ENCODE peak calls at places on chromosome 6, in five cellular contexts. P is fibroblast of pulmonary artery, B is HCT116, M is WERI-Rb-1, Z is aorta. O is an unnamed sample.

GRCh38 chr6:150293423-150294280 is 75.2 kb upstream of the IYD start:
- DNase-seq in P (peak), B (peak), M (no peak), Z (no peak), O (peak)

GRCh38 chr6:90458353-90459224 is 128.3 kb downstream of the MAP3K7 start:
- DNase-seq in P (peak), B (no peak), M (no peak), Z (no peak), O (no peak)

GRCh38 chr6:31533455-31533841 is 4.7 kb downstream of the MCCD1 start:
- DNase-seq in P (no peak), B (no peak), M (no peak), Z (no peak), O (no peak)

GRCh38 chr6:37173573-37174195 is 3.7 kb downstream of the PIM1 start:
- DNase-seq in P (peak), B (no peak), M (no peak), Z (no peak), O (no peak)

GRCh38 chr6:74741608-74742007 is 464.2 kb downstream of the COL12A1 start:
- DNase-seq in P (no peak), B (no peak), M (no peak), Z (no peak), O (no peak)

GRCh38 chr6:116136933-116137340 is 11.0 kb upstream of the COL10A1 start:
- DNase-seq in P (no peak), B (no peak), M (no peak), Z (no peak), O (no peak)

GRCh38 chr6:43011207-43011606 is 2.5 kb downstream of the MEA1 start:
- DNase-seq in P (no peak), B (no peak), M (peak), Z (no peak), O (no peak)

GRCh38 chr6:71387179-71387578 is 98.6 kb downstream of the OGFRL1 start:
- DNase-seq in P (peak), B (no peak), M (no peak), Z (no peak), O (no peak)

GRCh38 chr6:150361876-150362275 is 6.9 kb upstream of the IYD start:
- DNase-seq in P (no peak), B (no peak), M (no peak), Z (no peak), O (no peak)

GRCh38 chr6:126054258-126054702 is 67.9 kb downstream of the TRMT11 start:
- DNase-seq in P (peak), B (no peak), M (no peak), Z (no peak), O (no peak)

GRCh38 chr6:149136913-149137286 is 180.6 kb upstream of the TAB2 start:
- DNase-seq in P (no peak), B (no peak), M (no peak), Z (no peak), O (no peak)

DNA sequence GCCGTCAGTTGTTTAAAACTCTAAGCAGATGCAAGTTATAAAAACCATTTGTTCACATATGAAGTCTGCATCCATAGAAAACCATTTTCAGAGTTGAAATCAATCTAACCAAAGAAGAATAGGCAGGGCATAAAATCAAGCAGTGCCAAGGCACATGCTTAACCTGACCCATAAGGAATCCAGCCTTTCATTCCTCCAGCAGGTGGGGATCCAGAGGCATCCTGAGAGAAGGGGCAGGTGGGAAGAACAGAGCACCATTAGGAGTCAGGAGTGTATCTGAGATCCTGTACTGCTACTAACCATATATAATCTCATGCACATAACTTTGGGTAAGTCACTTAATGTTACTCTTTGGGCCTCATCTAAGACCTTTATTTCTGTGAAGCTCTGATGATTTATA is 29.4 kb upstream of the FOXO3 start:
- DNase-seq in P (no peak), B (no peak), M (no peak), Z (no peak), O (no peak)
- H3K4me3 ChIP-seq in P (no peak), B (no peak), M (no peak), Z (no peak), O (no peak)

GRCh38 chr6:146827216-146827928 is 228.6 kb downstream of the ADGB start:
- DNase-seq in P (no peak), B (no peak), M (no peak), Z (no peak), O (no peak)
- H3K4me3 ChIP-seq in P (no peak), B (no peak), M (no peak), Z (no peak), O (no peak)

GRCh38 chr6:79777713-79778579 is 146.8 kb downstream of the SH3BGRL2 start:
- DNase-seq in P (peak), B (peak), M (peak), Z (peak), O (peak)
- H3K4me3 ChIP-seq in P (peak), B (peak), M (peak), Z (no peak), O (peak)

GRCh38 chr6:32965901-32966300 is 2.5 kb upstream of the BRD2 start:
- DNase-seq in P (no peak), B (no peak), M (no peak), Z (no peak), O (no peak)
- H3K4me3 ChIP-seq in P (no peak), B (no peak), M (no peak), Z (no peak), O (no peak)

DNA sequence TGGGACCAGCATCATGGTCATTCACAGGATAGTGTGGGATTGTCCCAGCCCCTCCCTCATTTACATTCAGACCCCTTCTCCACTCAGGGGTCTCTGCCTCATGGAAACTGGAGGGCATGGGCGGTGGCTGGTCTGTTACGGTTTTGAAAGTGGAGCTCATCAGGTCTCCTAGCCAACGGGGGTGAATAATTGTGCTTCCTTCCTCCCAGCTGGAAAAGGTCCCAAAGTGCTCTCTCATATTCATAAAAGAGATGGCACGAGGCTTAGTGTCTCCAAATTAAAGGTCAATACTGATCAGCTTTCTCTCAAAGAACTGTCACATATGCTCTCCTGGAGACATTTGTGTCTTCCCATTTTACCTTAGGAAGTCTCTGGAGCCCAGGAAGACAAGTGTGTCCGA is 19.9 kb downstream of the JARID2 start:
- DNase-seq in P (no peak), B (no peak), M (no peak), Z (no peak), O (no peak)
- H3K4me3 ChIP-seq in P (no peak), B (no peak), M (no peak), Z (no peak), O (no peak)

DNA sequence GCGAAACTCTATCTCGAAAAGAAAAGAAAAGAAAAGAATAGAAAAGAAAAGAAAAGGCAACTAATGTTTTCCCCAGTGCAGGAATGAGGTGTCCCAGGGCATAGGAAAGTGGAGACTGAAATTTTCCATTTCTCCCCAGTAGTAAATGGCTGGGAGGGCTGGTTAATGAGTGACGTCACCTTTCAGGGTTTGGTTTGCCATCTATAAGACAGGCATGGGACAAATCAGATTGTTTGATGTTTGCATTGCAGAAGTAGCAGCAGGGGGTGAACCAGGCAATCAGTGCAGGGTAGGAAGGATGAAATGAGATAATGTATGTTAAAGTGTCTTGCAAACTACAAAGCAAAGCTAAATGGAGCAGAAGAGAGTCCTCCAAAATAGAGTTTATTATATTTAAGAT is 533.4 kb downstream of the PKHD1 start:
- DNase-seq in P (no peak), B (no peak), M (no peak), Z (no peak), O (no peak)
- H3K4me3 ChIP-seq in P (no peak), B (no peak), M (no peak), Z (no peak), O (no peak)